ENCODE peak calls at places on chromosomes 5 and 9, in four cellular contexts. One of them, this sample, is unnamed.
A peak's percentile ranks its signal among the peaks of the same experiment; 100 is the strongest.

GRCh38 chr5:56512314-56512996 is 279.3 kb upstream of the ANKRD55 start:
- DNase-seq in AG04449: no peak
- DNase-seq in CD8-positive, alpha-beta memory T cell: no peak
- DNase-seq in A549: no peak
- DNase-seq in this sample: no peak

GRCh38 chr9:19682416-19682815 is 106.4 kb downstream of the SLC24A2 start:
- DNase-seq in CD8-positive, alpha-beta memory T cell: no peak
- DNase-seq in A549: no peak
- DNase-seq in AG04449: no peak
- DNase-seq in this sample: no peak

GRCh38 chr5:176392526-176392925 is 4.0 kb downstream of the HIGD2A start:
- DNase-seq in A549: no peak
- DNase-seq in CD8-positive, alpha-beta memory T cell: no peak
- DNase-seq in AG04449: no peak
- DNase-seq in this sample: no peak

GRCh38 chr5:175123542-175123941 is 320.4 kb downstream of the DRD1 start:
- DNase-seq in AG04449: no peak
- DNase-seq in A549: no peak
- DNase-seq in CD8-positive, alpha-beta memory T cell: no peak
- DNase-seq in this sample: no peak

GRCh38 chr5:143142596-143143435 is 260.7 kb downstream of the NR3C1 start:
- DNase-seq in CD8-positive, alpha-beta memory T cell: no peak
- DNase-seq in AG04449: no peak
- DNase-seq in A549: no peak
- DNase-seq in this sample: no peak

GRCh38 chr9:97293207-97293721 is 14.2 kb upstream of the CCDC180 start:
- DNase-seq in CD8-positive, alpha-beta memory T cell: no peak
- DNase-seq in AG04449: no peak
- DNase-seq in A549: no peak
- DNase-seq in this sample: no peak

GRCh38 chr5:125549322-125549871 is 803.0 kb upstream of the ZNF608 start:
- DNase-seq in A549: no peak
- DNase-seq in CD8-positive, alpha-beta memory T cell: no peak
- DNase-seq in AG04449: no peak
- DNase-seq in this sample: no peak

GRCh38 chr5:143695244-143695885 is 116.6 kb upstream of the HMHB1 start:
- DNase-seq in A549: no peak
- DNase-seq in AG04449: no peak
- DNase-seq in CD8-positive, alpha-beta memory T cell: no peak
- DNase-seq in this sample: no peak

GRCh38 chr5:112742424-112742823 is 4.7 kb downstream of the APC start:
- DNase-seq in A549: no peak
- DNase-seq in CD8-positive, alpha-beta memory T cell: no peak
- DNase-seq in AG04449: no peak
- DNase-seq in this sample: no peak

GRCh38 chr5:97480313-97480712 is 297.3 kb upstream of the RIOK2 start:
- DNase-seq in AG04449: no peak
- DNase-seq in CD8-positive, alpha-beta memory T cell: no peak
- DNase-seq in A549: no peak
- DNase-seq in this sample: no peak

GRCh38 chr9:130332384-130332926 is 66.9 kb downstream of the HMCN2 start:
- DNase-seq in AG04449: no peak
- DNase-seq in CD8-positive, alpha-beta memory T cell: no peak
- DNase-seq in A549: no peak
- DNase-seq in this sample: no peak

GRCh38 chr9:99820330-99821186 is 1.1 kb upstream of the NR4A3 start:
- DNase-seq in AG04449: peak; percentile 40
- DNase-seq in CD8-positive, alpha-beta memory T cell: peak; percentile 48
- DNase-seq in A549: peak; percentile 43
- DNase-seq in this sample: no peak

GRCh38 chr5:56608216-56608925 is 207.0 kb upstream of the MAP3K1 start:
- DNase-seq in A549: no peak
- DNase-seq in AG04449: no peak
- DNase-seq in CD8-positive, alpha-beta memory T cell: no peak
- DNase-seq in this sample: no peak

GRCh38 chr9:12908910-12909309 is 134.1 kb downstream of the LURAP1L start:
- DNase-seq in AG04449: no peak
- DNase-seq in CD8-positive, alpha-beta memory T cell: no peak
- DNase-seq in A549: no peak
- DNase-seq in this sample: no peak

GRCh38 chr5:113236536-113237308 is 198.1 kb downstream of the TSSK1B start:
- DNase-seq in CD8-positive, alpha-beta memory T cell: no peak
- DNase-seq in A549: no peak
- DNase-seq in AG04449: no peak
- DNase-seq in this sample: no peak

GRCh38 chr5:44779167-44779566 is 29.6 kb upstream of the MRPS30 start:
- DNase-seq in A549: no peak
- DNase-seq in AG04449: no peak
- DNase-seq in CD8-positive, alpha-beta memory T cell: no peak
- DNase-seq in this sample: no peak

GRCh38 chr5:29795253-29795652 is 1398.2 kb upstream of the CDH6 start:
- DNase-seq in CD8-positive, alpha-beta memory T cell: no peak
- DNase-seq in AG04449: no peak
- DNase-seq in A549: no peak
- DNase-seq in this sample: no peak

GRCh38 chr9:98391884-98392283 is 136.4 kb upstream of the TBC1D2 start:
- DNase-seq in CD8-positive, alpha-beta memory T cell: no peak
- DNase-seq in A549: no peak
- DNase-seq in AG04449: no peak
- DNase-seq in this sample: no peak

GRCh38 chr9:133920471-133920870 is 71.7 kb downstream of the VAV2 start:
- DNase-seq in CD8-positive, alpha-beta memory T cell: no peak
- DNase-seq in AG04449: no peak
- DNase-seq in A549: no peak
- DNase-seq in this sample: no peak

GRCh38 chr5:137995077-137995746 is 37.7 kb downstream of the FAM13B start:
- DNase-seq in AG04449: no peak
- DNase-seq in CD8-positive, alpha-beta memory T cell: no peak
- DNase-seq in A549: no peak
- DNase-seq in this sample: no peak

GRCh38 chr9:89507626-89508025 is 9.7 kb upstream of the SEMA4D start:
- DNase-seq in AG04449: no peak
- DNase-seq in A549: no peak
- DNase-seq in CD8-positive, alpha-beta memory T cell: no peak
- DNase-seq in this sample: no peak

GRCh38 chr5:127826011-127826410 is 122.8 kb downstream of the CCDC192 start:
- DNase-seq in A549: no peak
- DNase-seq in CD8-positive, alpha-beta memory T cell: no peak
- DNase-seq in AG04449: no peak
- DNase-seq in this sample: no peak

GRCh38 chr5:62354028-62354874 is 48.2 kb downstream of the KIF2A start:
- DNase-seq in CD8-positive, alpha-beta memory T cell: no peak
- DNase-seq in A549: peak; percentile 42
- DNase-seq in AG04449: peak; percentile 4
- DNase-seq in this sample: peak; percentile 7

GRCh38 chr5:96896285-96896711 is 20.0 kb downstream of the ERAP2 start:
- DNase-seq in CD8-positive, alpha-beta memory T cell: no peak
- DNase-seq in AG04449: no peak
- DNase-seq in A549: no peak
- DNase-seq in this sample: no peak

GRCh38 chr5:137666109-137666850 is 69.6 kb downstream of the KLHL3 start:
- DNase-seq in CD8-positive, alpha-beta memory T cell: no peak
- DNase-seq in A549: no peak
- DNase-seq in AG04449: no peak
- DNase-seq in this sample: no peak

GRCh38 chr5:120613729-120614128 is 149.6 kb downstream of the PRR16 start:
- DNase-seq in A549: no peak
- DNase-seq in CD8-positive, alpha-beta memory T cell: no peak
- DNase-seq in AG04449: no peak
- DNase-seq in this sample: no peak

GRCh38 chr5:82952326-82952725 is 124.9 kb downstream of the TMEM167A start:
- DNase-seq in A549: no peak
- DNase-seq in AG04449: no peak
- DNase-seq in CD8-positive, alpha-beta memory T cell: no peak
- DNase-seq in this sample: no peak

GRCh38 chr5:179926657-179927056 is 19.0 kb upstream of the TBC1D9B start:
- DNase-seq in A549: no peak
- DNase-seq in CD8-positive, alpha-beta memory T cell: no peak
- DNase-seq in AG04449: no peak
- DNase-seq in this sample: no peak

GRCh38 chr9:136361757-136362449 is 1.6 kb downstream of the DNLZ start:
- DNase-seq in AG04449: no peak
- DNase-seq in A549: no peak
- DNase-seq in CD8-positive, alpha-beta memory T cell: no peak
- DNase-seq in this sample: no peak

GRCh38 chr9:79562749-79563386 is 8.9 kb upstream of the TLE4 start:
- DNase-seq in AG04449: no peak
- DNase-seq in CD8-positive, alpha-beta memory T cell: no peak
- DNase-seq in A549: no peak
- DNase-seq in this sample: no peak

GRCh38 chr9:70587143-70587710 is 172.8 kb upstream of the KLF9 start:
- DNase-seq in AG04449: no peak
- DNase-seq in CD8-positive, alpha-beta memory T cell: no peak
- DNase-seq in A549: no peak
- DNase-seq in this sample: peak; percentile 61

GRCh38 chr5:155773680-155774079 is 553.3 kb upstream of the SGCD start:
- DNase-seq in CD8-positive, alpha-beta memory T cell: peak; percentile 29
- DNase-seq in A549: no peak
- DNase-seq in AG04449: no peak
- DNase-seq in this sample: no peak

GRCh38 chr5:11596185-11596584 is 308.1 kb downstream of the CTNND2 start:
- DNase-seq in CD8-positive, alpha-beta memory T cell: no peak
- DNase-seq in AG04449: no peak
- DNase-seq in A549: no peak
- DNase-seq in this sample: no peak

GRCh38 chr5:168073991-168074800 is 217.2 kb upstream of the WWC1 start:
- DNase-seq in AG04449: no peak
- DNase-seq in A549: no peak
- DNase-seq in CD8-positive, alpha-beta memory T cell: no peak
- DNase-seq in this sample: no peak

GRCh38 chr5:115637507-115637906 is 11.7 kb upstream of the TMED7 start:
- DNase-seq in A549: no peak
- DNase-seq in AG04449: no peak
- DNase-seq in CD8-positive, alpha-beta memory T cell: no peak
- DNase-seq in this sample: no peak

GRCh38 chr9:12964271-12964670 is 189.5 kb downstream of the LURAP1L start:
- DNase-seq in A549: no peak
- DNase-seq in CD8-positive, alpha-beta memory T cell: no peak
- DNase-seq in AG04449: no peak
- DNase-seq in this sample: no peak

GRCh38 chr9:137305788-137306545 is 3.9 kb upstream of the NRARP start:
- DNase-seq in CD8-positive, alpha-beta memory T cell: no peak
- DNase-seq in A549: no peak
- DNase-seq in AG04449: no peak
- DNase-seq in this sample: no peak

GRCh38 chr5:6774673-6775327 is 61.6 kb downstream of the TENT4A start:
- DNase-seq in AG04449: no peak
- DNase-seq in CD8-positive, alpha-beta memory T cell: no peak
- DNase-seq in A549: no peak
- DNase-seq in this sample: no peak

GRCh38 chr5:170353946-170354345 is 35.2 kb downstream of the KCNMB1 start:
- DNase-seq in AG04449: no peak
- DNase-seq in A549: no peak
- DNase-seq in CD8-positive, alpha-beta memory T cell: no peak
- DNase-seq in this sample: no peak

GRCh38 chr9:69174645-69175487 is 789 bp downstream of the TJP2 start:
- DNase-seq in AG04449: peak; percentile 94
- DNase-seq in A549: no peak
- DNase-seq in CD8-positive, alpha-beta memory T cell: no peak
- DNase-seq in this sample: peak; percentile 93